ENCODE peak calls at places on chromosomes 7 and 10, in four cellular contexts. M, K, I and B are unnamed samples.

GRCh38 chr10:26221571-26221970 is 5.0 kb downstream of the GAD2 start:
- DNase-seq in M (no peak), K (no peak), I (no peak), B (no peak)

GRCh38 chr10:76015245-76015644 is 583.8 kb downstream of the LRMDA start:
- DNase-seq in M (no peak), K (no peak), I (no peak), B (no peak)

GRCh38 chr10:89642193-89642592 is 2.8 kb downstream of the PANK1 start:
- DNase-seq in M (no peak), K (no peak), I (no peak), B (no peak)

GRCh38 chr10:7436490-7437100 is 25.8 kb upstream of the SFMBT2 start:
- DNase-seq in M (peak; percentile 10), K (no peak), I (no peak), B (no peak)

GRCh38 chr7:139321071-139321745 is 19.9 kb upstream of the FMC1 start:
- DNase-seq in M (peak; percentile 20), K (no peak), I (no peak), B (peak; percentile 11)

GRCh38 chr7:74324499-74325229 is 35.5 kb downstream of the CLIP2 start:
- DNase-seq in M (no peak), K (no peak), I (no peak), B (no peak)

GRCh38 chr10:99966306-99966705 is 43.4 kb downstream of the DNMBP start:
- DNase-seq in M (peak; percentile 89), K (no peak), I (no peak), B (peak; percentile 55)

GRCh38 chr7:77282897-77283296 is 83.3 kb upstream of the FGL2 start:
- DNase-seq in M (no peak), K (no peak), I (no peak), B (no peak)

GRCh38 chr10:132129431-132129830 is 57.3 kb upstream of the DPYSL4 start:
- DNase-seq in M (no peak), K (no peak), I (no peak), B (no peak)

GRCh38 chr10:101219137-101219945 is 9.9 kb downstream of the LBX1 start:
- DNase-seq in M (no peak), K (no peak), I (no peak), B (no peak)

GRCh38 chr7:112437038-112437437 is 13.2 kb upstream of the IFRD1 start:
- DNase-seq in M (no peak), K (no peak), I (no peak), B (no peak)

GRCh38 chr7:125423444-125424155 is 494.0 kb upstream of the POT1 start:
- DNase-seq in M (no peak), K (no peak), I (no peak), B (no peak)